ENCODE peak calls at places on chromosomes 13 and 19, in six cellular contexts. V, U, O, J, P and E are unnamed samples.
A peak's percentile ranks its signal among the peaks of the same experiment; 100 is the strongest.

GRCh38 chr13:99218126-99218525 is 17.5 kb downstream of the UBAC2 start:
- DNase-seq in V (no peak), U (no peak), O (no peak), J (no peak), P (no peak), E (no peak)

GRCh38 chr19:4633140-4633967 is 6.0 kb upstream of the TNFAIP8L1 start:
- DNase-seq in V (no peak), U (peak; percentile 46), O (peak; percentile 40), J (peak; percentile 76), P (peak; percentile 50), E (peak; percentile 20)

GRCh38 chr13:36251528-36251927 is 37.2 kb upstream of the SOHLH2 start:
- DNase-seq in V (no peak), U (no peak), O (no peak), J (no peak), P (no peak), E (no peak)

GRCh38 chr19:55452381-55453325 is 8.8 kb downstream of the ISOC2 start:
- DNase-seq in V (peak; percentile 89), U (peak; percentile 92), O (peak; percentile 38), J (peak; percentile 90), P (peak; percentile 6), E (no peak)

GRCh38 chr19:42189133-42189532 is 28.3 kb downstream of the DEDD2 start:
- DNase-seq in V (no peak), U (no peak), O (no peak), J (no peak), P (no peak), E (no peak)

GRCh38 chr13:24050796-24051715 is 109.5 kb upstream of the SPATA13 start:
- DNase-seq in V (no peak), U (no peak), O (no peak), J (no peak), P (no peak), E (no peak)

GRCh38 chr13:87669379-87669978 is 1.7 kb upstream of the SLITRK5 start:
- DNase-seq in V (no peak), U (peak; percentile 69), O (no peak), J (no peak), P (no peak), E (no peak)

GRCh38 chr13:45231722-45232121 is 30.9 kb upstream of the KCTD4 start:
- DNase-seq in V (no peak), U (peak; percentile 45), O (no peak), J (no peak), P (peak; percentile 52), E (no peak)

GRCh38 chr13:52127783-52128702 is 830 bp downstream of the NEK5 start:
- DNase-seq in V (no peak), U (peak; percentile 48), O (peak; percentile 38), J (no peak), P (peak; percentile 37), E (peak; percentile 15)

GRCh38 chr19:41967056-41967783 is 8.1 kb upstream of the RABAC1 start:
- DNase-seq in V (no peak), U (no peak), O (no peak), J (no peak), P (no peak), E (no peak)

GRCh38 chr13:112712451-112712881 is 22.6 kb downstream of the ATP11A start:
- DNase-seq in V (no peak), U (no peak), O (no peak), J (peak; percentile 47), P (no peak), E (no peak)

GRCh38 chr19:40116075-40116474 is 25.3 kb upstream of the ZNF780A start:
- DNase-seq in V (no peak), U (no peak), O (no peak), J (no peak), P (no peak), E (no peak)

GRCh38 chr19:54465367-54466109 is 2.0 kb upstream of the LENG9 start:
- DNase-seq in V (no peak), U (no peak), O (no peak), J (peak; percentile 59), P (no peak), E (no peak)

GRCh38 chr13:110240943-110241342 is 66.0 kb downstream of the COL4A1 start:
- DNase-seq in V (no peak), U (no peak), O (no peak), J (no peak), P (no peak), E (no peak)

GRCh38 chr13:110618780-110619179 is 3.4 kb downstream of the NAXD start:
- DNase-seq in V (no peak), U (no peak), O (no peak), J (no peak), P (no peak), E (no peak)

GRCh38 chr19:10424011-10424637 is 3.8 kb downstream of the PDE4A start:
- DNase-seq in V (peak; percentile 94), U (peak; percentile 64), O (peak; percentile 66), J (peak; percentile 91), P (no peak), E (peak; percentile 47)

GRCh38 chr13:79604752-79605151 is 123.8 kb downstream of the NDFIP2 start:
- DNase-seq in V (no peak), U (no peak), O (no peak), J (no peak), P (no peak), E (no peak)

GRCh38 chr13:41515491-41516139 is 58.3 kb downstream of the RGCC start:
- DNase-seq in V (peak; percentile 83), U (no peak), O (no peak), J (no peak), P (no peak), E (no peak)

GRCh38 chr13:45932611-45933182 is 81.1 kb upstream of the SIAH3 start:
- DNase-seq in V (no peak), U (no peak), O (no peak), J (no peak), P (no peak), E (no peak)

GRCh38 chr13:49220035-49220855 is at the start of gene MLNR:
- DNase-seq in V (no peak), U (no peak), O (peak; percentile 43), J (peak; percentile 58), P (no peak), E (no peak)

GRCh38 chr13:35768126-35768525 is 291.6 kb upstream of the MAB21L1 start:
- DNase-seq in V (no peak), U (peak; percentile 92), O (no peak), J (no peak), P (no peak), E (no peak)

GRCh38 chr19:5631511-5632240 is 8.8 kb downstream of the SAFB start:
- DNase-seq in V (no peak), U (no peak), O (no peak), J (no peak), P (no peak), E (no peak)

GRCh38 chr19:15287496-15287895 is 44.8 kb downstream of the BRD4 start:
- DNase-seq in V (no peak), U (no peak), O (no peak), J (no peak), P (no peak), E (no peak)

GRCh38 chr13:44116562-44117315 is 237.0 kb downstream of the LACC1 start:
- DNase-seq in V (no peak), U (no peak), O (no peak), J (no peak), P (no peak), E (no peak)

GRCh38 chr19:19113040-19113541 is 25.2 kb downstream of the TMEM161A start:
- DNase-seq in V (no peak), U (no peak), O (no peak), J (no peak), P (no peak), E (no peak)

GRCh38 chr13:88979465-88980180 is 1308.5 kb downstream of the SLITRK5 start:
- DNase-seq in V (no peak), U (peak; percentile 18), O (no peak), J (no peak), P (no peak), E (no peak)

GRCh38 chr19:45638930-45639729 is at the start of gene EML2:
- DNase-seq in V (no peak), U (peak; percentile 17), O (peak; percentile 61), J (peak; percentile 60), P (no peak), E (peak; percentile 12)